ENCODE peak calls at places on chromosomes 4 and X, in eight cellular contexts. C is SW480; F is cardiac fibroblast; I is NCI-H1092; E is NCI-H524; M is LoVo; B is pancreas; D is activated CD8-positive, alpha-beta memory T cell treated with anti-CD3 and anti-CD28 coated beads for 1 hour. Q is an unnamed sample.

GRCh38 chr4:61532324-61532723 is 332.2 kb downstream of the ADGRL3 start:
- DNase-seq in I (no peak), D (no peak), B (no peak), M (no peak), F (peak), C (no peak), E (no peak), Q (no peak)

GRCh38 chr4:152735918-152736305 is 43.6 kb downstream of the TIGD4 start:
- DNase-seq in E (no peak), I (no peak), B (no peak), C (no peak), D (no peak), M (no peak), F (no peak), Q (no peak)

GRCh38 chr4:160981083-160981482 is 1182.7 kb downstream of the FSTL5 start:
- DNase-seq in C (no peak), B (no peak), D (no peak), I (no peak), M (no peak), F (no peak), E (no peak), Q (no peak)

GRCh38 chrX:67780694-67781109 is 236.9 kb downstream of the AR start:
- DNase-seq in F (peak), E (no peak), M (no peak), I (peak), C (peak), D (no peak), B (no peak), Q (peak)

GRCh38 chr4:48653217-48654014 is 126.7 kb downstream of the FRYL start:
- DNase-seq in B (no peak), M (no peak), C (no peak), I (no peak), E (no peak), D (no peak), F (peak), Q (no peak)

GRCh38 chrX:56978172-56978571 is 17.2 kb downstream of the SPIN3 start:
- DNase-seq in B (no peak), C (peak), I (peak), E (peak), M (peak), F (peak), D (peak), Q (peak)

GRCh38 chrX:48831909-48832291 is 3.5 kb downstream of the PCSK1N start:
- DNase-seq in F (no peak), E (no peak), B (no peak), I (no peak), M (no peak), D (no peak), C (no peak), Q (no peak)

GRCh38 chrX:107978707-107979307 is 3.4 kb downstream of the TEX13B start:
- DNase-seq in B (no peak), F (peak), I (no peak), D (no peak), M (no peak), C (peak), E (peak), Q (no peak)

GRCh38 chrX:150616863-150617198 is 48.4 kb downstream of the MTM1 start:
- DNase-seq in I (no peak), C (no peak), E (no peak), D (no peak), M (no peak), B (no peak), F (peak), Q (no peak)

GRCh38 chrX:53093177-53093655 is 726 bp upstream of the KANTR start:
- DNase-seq in D (no peak), F (peak), E (peak), I (peak), C (peak), M (peak), B (peak), Q (peak)

Q was measured in HTR-8/SVneo.